ENCODE peak calls at places on chromosomes 13 and 19, in four cellular contexts. W is upper lobe of right lung, E is fibroblast of the aortic adventitia, Y is IMR-90. B is an unnamed sample.

GRCh38 chr13:34733720-34734119 is 208.3 kb upstream of the NBEA start:
- DNase-seq in W (no peak), E (peak), Y (no peak), B (no peak)

GRCh38 chr13:106117035-106117434 is 418.4 kb downstream of the EFNB2 start:
- DNase-seq in W (no peak), E (no peak), Y (peak), B (no peak)

GRCh38 chr13:105139380-105140285 is 1395.8 kb downstream of the EFNB2 start:
- DNase-seq in W (peak), E (peak), Y (peak), B (peak)

GRCh38 chr19:51644636-51645271 is 1.9 kb downstream of the SIGLEC14 start:
- DNase-seq in W (no peak), E (no peak), Y (no peak), B (no peak)

GRCh38 chr13:74575729-74576125 is 441.5 kb upstream of the KLF12 start:
- DNase-seq in W (peak), E (peak), Y (peak), B (peak)

GRCh38 chr13:113162783-113163685 is 4.6 kb downstream of the PROZ start:
- DNase-seq in W (no peak), E (no peak), Y (no peak), B (no peak)

GRCh38 chr13:31663880-31664585 is 75.3 kb upstream of the RXFP2 start:
- DNase-seq in W (no peak), E (no peak), Y (no peak), B (no peak)

GRCh38 chr13:77384999-77385398 is 58.1 kb upstream of the MYCBP2 start:
- DNase-seq in W (no peak), E (peak), Y (no peak), B (no peak)

GRCh38 chr13:80164451-80164850 is 176.5 kb downstream of the SPRY2 start:
- DNase-seq in W (no peak), E (no peak), Y (no peak), B (no peak)

GRCh38 chr19:50931023-50931422 is 19.8 kb upstream of the KLK4 start:
- DNase-seq in W (no peak), E (no peak), Y (no peak), B (no peak)

GRCh38 chr19:41299755-41300089 is 10.2 kb upstream of the CCDC97 start:
- DNase-seq in W (no peak), E (peak), Y (peak), B (no peak)

GRCh38 chr19:38549061-38549460 is 68.7 kb downstream of the MAP4K1 start:
- DNase-seq in W (no peak), E (no peak), Y (no peak), B (no peak)

GRCh38 chr19:7636691-7637373 is at the start of gene STXBP2:
- DNase-seq in W (peak), E (no peak), Y (no peak), B (peak)

GRCh38 chr13:20416223-20416622 is 109.4 kb downstream of the CRYL1 start:
- DNase-seq in W (no peak), E (peak), Y (no peak), B (no peak)

GRCh38 chr19:32543107-32543900 is 37.7 kb upstream of the PDCD5 start:
- DNase-seq in W (no peak), E (no peak), Y (peak), B (no peak)

GRCh38 chr13:102944821-102945220 is 99.0 kb downstream of the ERCC5 start:
- DNase-seq in W (no peak), E (no peak), Y (no peak), B (no peak)

GRCh38 chr13:75685239-75685697 is 49.1 kb downstream of the LMO7 start:
- DNase-seq in W (no peak), E (peak), Y (peak), B (peak)
- TF ChIP-seq CTCF in W (no peak), E (peak), Y (peak), B (no peak)

GRCh38 chr19:12733369-12733896 is 1.1 kb downstream of the TRIR start:
- DNase-seq in W (no peak), E (peak), Y (peak), B (no peak)
- TF ChIP-seq CTCF in W (peak), E (peak), Y (peak), B (no peak)

GRCh38 chr19:45477713-45478453 is 10.1 kb downstream of the FOSB start:
- DNase-seq in W (no peak), E (no peak), Y (no peak), B (no peak)
- TF ChIP-seq CTCF in W (no peak), E (no peak), Y (no peak), B (no peak)

DNA sequence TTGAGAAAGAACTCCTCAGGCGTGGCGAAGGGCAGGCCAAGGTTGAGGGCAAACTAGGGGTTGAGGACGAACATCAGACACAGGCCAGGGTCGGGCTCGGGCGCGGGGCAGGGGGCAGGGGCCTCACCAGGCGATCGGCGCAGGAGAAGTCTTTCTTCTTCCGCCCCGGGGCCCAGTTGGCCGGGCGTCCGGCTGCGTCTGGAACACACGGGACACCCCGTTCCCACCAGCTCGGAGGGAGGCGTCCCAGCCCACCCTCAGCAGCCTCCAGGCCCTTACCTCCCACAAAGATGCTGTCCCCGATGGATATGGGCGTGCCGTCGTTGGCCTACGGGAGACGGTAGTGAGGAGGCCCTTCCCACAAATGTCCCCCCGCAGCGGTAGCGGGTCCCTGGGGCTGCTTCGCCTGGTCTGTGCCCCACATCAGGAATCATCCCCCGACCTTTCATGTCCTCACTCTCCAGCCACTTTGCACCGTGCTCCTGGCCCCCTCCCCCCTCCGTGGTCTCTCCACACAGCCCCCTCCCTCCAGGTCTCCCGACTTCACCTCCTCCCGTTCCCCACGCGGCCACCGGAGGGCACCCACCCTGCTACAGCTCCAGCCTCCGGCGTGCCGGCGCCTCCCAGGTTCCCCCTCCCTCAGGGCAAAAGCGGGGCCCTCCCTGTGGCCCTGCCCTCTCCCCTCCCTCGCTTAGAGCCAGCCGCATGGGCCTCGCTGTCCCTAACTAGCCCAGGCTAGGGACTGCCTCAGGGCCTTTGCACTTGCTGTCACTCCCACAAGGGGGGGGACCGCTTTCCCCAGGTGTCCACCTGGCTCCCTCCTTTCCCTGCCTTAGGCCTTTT is 4.7 kb downstream of the PNKP start:
- DNase-seq in W (peak), E (no peak), Y (no peak), B (no peak)
- TF ChIP-seq CTCF in W (no peak), E (peak), Y (peak), B (peak)